ENCODE peak calls at places on chromosomes 5 and 9, in six cellular contexts. E is H54, X is prostate gland, I is epithelial cell of proximal tubule, M is GM12892, U is Caco-2. V is an unnamed sample.

GRCh38 chr5:41871866-41872265 is 1.6 kb upstream of the OXCT1 start:
- DNase-seq in E (no peak), X (peak), I (peak), M (no peak), U (no peak), V (no peak)

GRCh38 chr9:133962341-133962740 is 29.8 kb downstream of the VAV2 start:
- DNase-seq in E (no peak), X (no peak), I (no peak), M (no peak), U (no peak), V (no peak)

GRCh38 chr5:150442699-150443080 is 6.8 kb downstream of the RPS14 start:
- DNase-seq in E (no peak), X (no peak), I (no peak), M (no peak), U (no peak), V (no peak)

GRCh38 chr5:168681556-168682183 is 102.5 kb upstream of the PANK3 start:
- DNase-seq in E (no peak), X (no peak), I (no peak), M (no peak), U (no peak), V (peak)

GRCh38 chr9:38017149-38017884 is 51.7 kb downstream of the SHB start:
- DNase-seq in E (peak), X (peak), I (peak), M (no peak), U (no peak), V (peak)

GRCh38 chr5:140214831-140215230 is 39.8 kb downstream of the CYSTM1 start:
- DNase-seq in E (no peak), X (no peak), I (no peak), M (no peak), U (no peak), V (peak)

GRCh38 chr5:141040093-141040762 is 10.9 kb upstream of the PCDHB1 start:
- DNase-seq in E (peak), X (no peak), I (peak), M (no peak), U (no peak), V (no peak)

GRCh38 chr9:3058409-3058808 is 214.5 kb upstream of the PUM3 start:
- DNase-seq in E (no peak), X (no peak), I (no peak), M (no peak), U (no peak), V (no peak)

GRCh38 chr9:129343697-129344375 is 165.8 kb upstream of the IER5L start:
- DNase-seq in E (no peak), X (no peak), I (no peak), M (no peak), U (peak), V (no peak)

GRCh38 chr9:133684461-133685361 is 48.5 kb downstream of the DBH start:
- DNase-seq in E (no peak), X (no peak), I (no peak), M (no peak), U (no peak), V (no peak)

V was measured in kidney epithelial cell.